ENCODE peak calls at places on chromosome 4, in nine cellular contexts. P, G, L, Y, J, Q, I, O and D are unnamed samples.

GRCh38 chr4:184384056-184384809 is 90.1 kb downstream of the IRF2 start:
- DNase-seq in P (no peak), G (no peak), L (peak), Y (peak), J (peak), Q (peak), I (no peak), O (peak), D (no peak)

GRCh38 chr4:7281316-7282093 is 89.2 kb downstream of the SORCS2 start:
- DNase-seq in P (no peak), G (no peak), L (no peak), Y (no peak), J (no peak), Q (peak), I (no peak), O (no peak), D (no peak)

GRCh38 chr4:40630335-40631021 is 814 bp upstream of the RBM47 start:
- DNase-seq in P (peak), G (no peak), L (peak), Y (peak), J (no peak), Q (no peak), I (no peak), O (peak), D (no peak)

GRCh38 chr4:169311643-169312365 is 41.0 kb upstream of the SH3RF1 start:
- DNase-seq in P (peak), G (no peak), L (peak), Y (no peak), J (peak), Q (peak), I (no peak), O (no peak), D (no peak)

GRCh38 chr4:57499786-57500185 is 389.6 kb upstream of the IGFBP7 start:
- DNase-seq in P (no peak), G (no peak), L (no peak), Y (no peak), J (peak), Q (no peak), I (no peak), O (no peak), D (no peak)

GRCh38 chr4:114026447-114026846 is 47.0 kb upstream of the ARSJ start:
- DNase-seq in P (no peak), G (no peak), L (no peak), Y (no peak), J (no peak), Q (no peak), I (no peak), O (no peak), D (no peak)

GRCh38 chr4:3867403-3868100 is 101.4 kb downstream of the ADRA2C start:
- DNase-seq in P (no peak), G (no peak), L (no peak), Y (no peak), J (no peak), Q (no peak), I (no peak), O (no peak), D (no peak)

GRCh38 chr4:138039010-138039409 is 203.1 kb downstream of the SLC7A11 start:
- DNase-seq in P (no peak), G (no peak), L (no peak), Y (no peak), J (no peak), Q (peak), I (no peak), O (no peak), D (no peak)

GRCh38 chr4:119797238-119797894 is 168.8 kb upstream of the PDE5A start:
- DNase-seq in P (no peak), G (no peak), L (no peak), Y (no peak), J (no peak), Q (no peak), I (no peak), O (no peak), D (no peak)

GRCh38 chr4:129453524-129453923 is 357.6 kb downstream of the C4orf33 start:
- DNase-seq in P (peak), G (no peak), L (no peak), Y (no peak), J (no peak), Q (no peak), I (no peak), O (no peak), D (no peak)

GRCh38 chr4:176270669-176271068 is 1.6 kb upstream of the ASB5 start:
- DNase-seq in P (no peak), G (peak), L (no peak), Y (no peak), J (peak), Q (peak), I (no peak), O (no peak), D (no peak)

GRCh38 chr4:74032064-74032463 is 6.4 kb downstream of the CXCL3 start:
- DNase-seq in P (no peak), G (no peak), L (no peak), Y (no peak), J (no peak), Q (peak), I (no peak), O (no peak), D (no peak)

GRCh38 chr4:69522554-69522953 is 26.8 kb upstream of the UGT2B4 start:
- DNase-seq in P (no peak), G (no peak), L (no peak), Y (no peak), J (no peak), Q (no peak), I (no peak), O (no peak), D (no peak)

GRCh38 chr4:53377319-53378170 is at the start of gene FIP1L1:
- DNase-seq in P (peak), G (peak), L (peak), Y (peak), J (peak), Q (peak), I (peak), O (peak), D (peak)

GRCh38 chr4:38782452-38783108 is at the start of gene TLR10:
- DNase-seq in P (peak), G (no peak), L (peak), Y (peak), J (peak), Q (peak), I (no peak), O (peak), D (no peak)

GRCh38 chr4:98603683-98604573 is 54.5 kb downstream of the TSPAN5 start:
- DNase-seq in P (no peak), G (no peak), L (no peak), Y (no peak), J (peak), Q (peak), I (no peak), O (no peak), D (no peak)

GRCh38 chr4:76982638-76983579 is 33.4 kb downstream of the SEPTIN11 start:
- DNase-seq in P (no peak), G (no peak), L (no peak), Y (no peak), J (no peak), Q (peak), I (no peak), O (no peak), D (no peak)

GRCh38 chr4:159105063-159105414 is 2.2 kb downstream of the RAPGEF2 start:
- DNase-seq in P (no peak), G (no peak), L (no peak), Y (no peak), J (peak), Q (peak), I (no peak), O (no peak), D (no peak)

GRCh38 chr4:48913346-48913745 is 6.8 kb upstream of the OCIAD2 start:
- DNase-seq in P (no peak), G (no peak), L (no peak), Y (no peak), J (peak), Q (peak), I (no peak), O (no peak), D (no peak)

GRCh38 chr4:156362581-156362980 is 408.9 kb upstream of the CTSO start:
- DNase-seq in P (no peak), G (no peak), L (no peak), Y (no peak), J (peak), Q (peak), I (no peak), O (no peak), D (no peak)

GRCh38 chr4:24912252-24913098 is at the start of gene CCDC149:
- DNase-seq in P (peak), G (peak), L (no peak), Y (peak), J (peak), Q (peak), I (peak), O (peak), D (no peak)

GRCh38 chr4:119638359-119638758 is 9.8 kb upstream of the PDE5A start:
- DNase-seq in P (no peak), G (no peak), L (no peak), Y (no peak), J (no peak), Q (no peak), I (no peak), O (no peak), D (no peak)

GRCh38 chr4:143084566-143084965 is 100.2 kb upstream of the USP38 start:
- DNase-seq in P (no peak), G (no peak), L (no peak), Y (no peak), J (no peak), Q (no peak), I (no peak), O (no peak), D (no peak)

GRCh38 chr4:51885371-51885770 is 42.4 kb downstream of the DCUN1D4 start:
- DNase-seq in P (no peak), G (no peak), L (peak), Y (no peak), J (peak), Q (peak), I (no peak), O (no peak), D (no peak)

GRCh38 chr4:73904491-73904890 is 35.3 kb downstream of the CXCL1 start:
- DNase-seq in P (no peak), G (no peak), L (no peak), Y (no peak), J (no peak), Q (no peak), I (no peak), O (no peak), D (no peak)

GRCh38 chr4:172892300-172892699 is 276.3 kb upstream of the GALNT7 start:
- DNase-seq in P (no peak), G (no peak), L (peak), Y (no peak), J (peak), Q (peak), I (no peak), O (no peak), D (no peak)

GRCh38 chr4:140448830-140449229 is 21.4 kb upstream of the CLGN start:
- DNase-seq in P (no peak), G (no peak), L (no peak), Y (no peak), J (no peak), Q (no peak), I (no peak), O (no peak), D (no peak)

GRCh38 chr4:183449193-183449888 is 4.9 kb downstream of the CDKN2AIP start:
- DNase-seq in P (no peak), G (no peak), L (no peak), Y (no peak), J (peak), Q (peak), I (no peak), O (no peak), D (no peak)

GRCh38 chr4:39626261-39626660 is 12.4 kb downstream of the SMIM14 start:
- DNase-seq in P (no peak), G (no peak), L (peak), Y (no peak), J (no peak), Q (no peak), I (no peak), O (no peak), D (no peak)

GRCh38 chr4:185304541-185304940 is 91.2 kb downstream of the LRP2BP start:
- DNase-seq in P (peak), G (no peak), L (no peak), Y (no peak), J (no peak), Q (peak), I (no peak), O (peak), D (no peak)

GRCh38 chr4:3518941-3519340 is 13.3 kb downstream of the LRPAP1 start:
- DNase-seq in P (no peak), G (peak), L (no peak), Y (no peak), J (no peak), Q (no peak), I (no peak), O (no peak), D (no peak)

GRCh38 chr4:166078956-166079355 is 205.9 kb downstream of the TLL1 start:
- DNase-seq in P (no peak), G (no peak), L (no peak), Y (no peak), J (peak), Q (no peak), I (no peak), O (no peak), D (no peak)

GRCh38 chr4:166077782-166078181 is 204.7 kb downstream of the TLL1 start:
- DNase-seq in P (no peak), G (no peak), L (no peak), Y (no peak), J (no peak), Q (no peak), I (no peak), O (no peak), D (no peak)

GRCh38 chr4:166073783-166074182 is 200.7 kb downstream of the TLL1 start:
- DNase-seq in P (no peak), G (no peak), L (no peak), Y (no peak), J (no peak), Q (no peak), I (no peak), O (no peak), D (no peak)

GRCh38 chr4:166078383-166078782 is 205.3 kb downstream of the TLL1 start:
- DNase-seq in P (no peak), G (no peak), L (no peak), Y (no peak), J (no peak), Q (no peak), I (no peak), O (no peak), D (no peak)

GRCh38 chr4:166075599-166075998 is 202.6 kb downstream of the TLL1 start:
- DNase-seq in P (no peak), G (no peak), L (no peak), Y (no peak), J (no peak), Q (no peak), I (no peak), O (no peak), D (no peak)
- H3K4me3 ChIP-seq in P (no peak), G (no peak), L (no peak), Y (no peak), J (no peak), Q (no peak), I (no peak), O (no peak), D (no peak)

DNA sequence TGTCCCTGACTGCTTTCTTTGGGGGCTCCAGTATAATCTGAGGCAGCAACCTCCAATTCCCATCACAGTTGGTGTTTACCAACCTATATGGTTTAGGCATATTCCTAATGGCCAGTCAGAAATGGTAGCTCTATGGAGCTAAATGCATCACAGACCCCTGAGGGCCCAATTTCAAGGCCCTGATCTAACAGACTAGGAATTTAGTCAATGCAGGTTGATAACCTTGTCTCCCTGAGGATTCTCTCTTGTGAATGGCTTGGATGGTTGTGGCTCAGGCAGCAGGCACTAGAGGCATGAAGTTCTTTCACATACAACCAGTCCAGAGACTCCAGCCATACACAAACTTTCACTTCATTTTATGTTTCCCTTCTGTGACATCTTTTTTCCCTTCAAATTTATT is 59.4 kb downstream of the TMPRSS11F start:
- DNase-seq in P (no peak), G (no peak), L (no peak), Y (no peak), J (no peak), Q (no peak), I (no peak), O (no peak), D (no peak)
- H3K27ac ChIP-seq in P (no peak), G (no peak), L (no peak), Y (no peak), J (no peak), Q (no peak), I (no peak), O (no peak), D (no peak)

GRCh38 chr4:147923854-147924253 is 192.0 kb downstream of the ARHGAP10 start:
- DNase-seq in P (no peak), G (no peak), L (no peak), Y (no peak), J (no peak), Q (no peak), I (no peak), O (no peak), D (no peak)

GRCh38 chr4:147928400-147928799 is 196.5 kb downstream of the ARHGAP10 start:
- DNase-seq in P (no peak), G (no peak), L (no peak), Y (no peak), J (no peak), Q (peak), I (no peak), O (no peak), D (no peak)

GRCh38 chr4:147927377-147928137 is 195.7 kb downstream of the ARHGAP10 start:
- DNase-seq in P (no peak), G (peak), L (no peak), Y (no peak), J (peak), Q (peak), I (peak), O (no peak), D (no peak)

DNA sequence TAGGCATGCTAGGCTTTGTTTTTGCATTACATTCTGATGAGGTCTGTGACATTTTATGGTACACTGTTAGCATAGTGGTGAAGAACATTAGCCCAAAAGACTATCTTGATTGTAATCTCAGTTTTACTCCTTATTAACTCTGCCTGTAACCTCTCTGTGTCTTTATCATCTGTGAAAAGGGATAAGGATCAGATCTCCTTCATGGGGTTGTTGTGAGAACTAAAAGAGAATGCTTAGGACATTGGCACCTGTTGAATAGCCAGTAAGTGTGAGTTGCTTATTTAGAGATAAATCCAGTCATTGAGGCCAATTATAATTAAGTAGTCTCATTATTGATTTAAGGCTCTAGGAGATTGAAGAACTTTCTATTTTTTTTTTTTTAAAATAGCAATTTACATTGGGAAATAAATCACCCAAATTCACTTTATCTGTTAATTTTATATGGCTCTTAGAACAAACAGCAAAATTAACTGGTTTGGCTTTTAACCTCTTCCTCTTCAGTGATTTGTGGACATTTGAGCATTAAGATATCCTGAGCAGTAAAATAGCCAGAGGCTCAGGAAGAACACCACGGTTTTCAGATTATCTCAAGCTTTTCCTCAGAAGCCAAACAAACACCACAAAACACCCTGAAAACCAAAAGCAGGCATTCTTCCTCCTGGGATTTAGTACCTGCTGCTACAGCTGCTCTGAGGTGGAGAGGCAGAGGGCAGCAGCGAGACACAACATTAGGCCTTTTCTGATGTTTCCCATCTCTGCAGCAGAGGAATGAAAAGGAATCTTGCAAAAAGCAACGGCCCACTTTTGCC is 192.9 kb downstream of the ARHGAP10 start:
- DNase-seq in P (peak), G (no peak), L (no peak), Y (peak), J (peak), Q (peak), I (no peak), O (no peak), D (no peak)
- TF ChIP-seq CTCF in P (peak), G (peak), L (peak), Y (peak), J (peak), Q (peak), I (no peak), O (no peak), D (no peak)

GRCh38 chr4:9691221-9692065 is 90.0 kb upstream of the DRD5 start:
- DNase-seq in P (peak), G (peak), L (peak), Y (peak), J (peak), Q (peak), I (peak), O (peak), D (peak)
- H3K4me3 ChIP-seq in P (no peak), G (peak), L (peak), Y (peak), J (peak), Q (peak), I (peak), O (peak), D (peak)

DNA sequence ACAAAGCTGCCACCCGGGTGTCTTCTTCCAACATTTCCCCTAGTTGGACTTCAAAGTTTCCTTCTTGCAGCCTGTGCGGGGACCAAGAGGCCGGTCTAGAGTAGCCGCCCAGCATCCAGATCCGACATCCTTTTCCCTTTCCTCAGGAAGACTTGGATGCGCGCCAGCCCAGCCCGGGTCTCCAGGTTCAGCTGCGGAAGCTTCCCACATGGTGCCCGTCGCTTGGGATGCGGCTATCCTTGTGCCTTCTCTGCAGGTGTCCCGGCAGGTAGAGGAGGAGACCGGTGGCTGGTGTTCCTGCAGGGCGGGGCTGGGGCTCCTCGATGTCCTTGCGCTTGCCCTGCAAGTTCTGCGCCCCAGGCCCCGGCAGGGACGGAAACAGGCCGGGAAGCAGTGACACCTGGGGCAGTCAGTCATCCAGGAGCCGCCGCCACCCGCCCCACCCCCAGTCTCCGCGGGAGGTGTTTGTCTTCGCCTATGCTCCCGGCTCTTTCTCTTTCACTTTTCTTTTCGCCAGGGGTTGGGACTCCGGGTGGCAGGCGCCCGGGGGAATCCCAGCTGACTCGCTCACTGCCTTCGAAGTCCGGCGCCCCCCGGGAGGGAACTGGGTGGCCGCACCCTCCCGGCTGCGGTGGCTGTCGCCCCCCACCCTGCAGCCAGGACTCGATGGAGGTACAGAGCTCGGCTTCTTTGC is at the start of gene IL15:
- DNase-seq in P (peak), G (peak), L (no peak), Y (peak), J (peak), Q (peak), I (peak), O (peak), D (peak)
- H3K27ac ChIP-seq in P (peak), G (peak), L (no peak), Y (peak), J (peak), Q (peak), I (peak), O (peak), D (peak)

GRCh38 chr4:82219346-82219745 is 154.4 kb downstream of the HNRNPD start:
- DNase-seq in P (no peak), G (no peak), L (no peak), Y (no peak), J (no peak), Q (no peak), I (no peak), O (no peak), D (no peak)

GRCh38 chr4:82213485-82214162 is 160.2 kb downstream of the HNRNPD start:
- DNase-seq in P (no peak), G (no peak), L (no peak), Y (no peak), J (no peak), Q (no peak), I (no peak), O (no peak), D (no peak)

GRCh38 chr4:82216231-82216630 is 157.6 kb downstream of the HNRNPD start:
- DNase-seq in P (no peak), G (no peak), L (no peak), Y (no peak), J (no peak), Q (no peak), I (no peak), O (peak), D (no peak)

GRCh38 chr4:82215800-82216199 is 158.0 kb downstream of the HNRNPD start:
- DNase-seq in P (no peak), G (no peak), L (no peak), Y (no peak), J (no peak), Q (no peak), I (no peak), O (no peak), D (no peak)

GRCh38 chr4:82217986-82218715 is 155.6 kb downstream of the HNRNPD start:
- DNase-seq in P (no peak), G (no peak), L (peak), Y (no peak), J (no peak), Q (no peak), I (no peak), O (no peak), D (no peak)
- TF ChIP-seq CTCF in P (no peak), G (no peak), L (peak), Y (no peak), J (peak), Q (peak), I (no peak), O (no peak), D (no peak)